ENCODE peak calls at places on chromosomes 1 and 21, in nine cellular contexts. W, K, E, X, U, J, D, A and I are unnamed samples.

GRCh38 chr1:10530281-10530740 is 55.6 kb downstream of the PEX14 start:
- DNase-seq in W (no peak), A (peak), E (no peak), D (no peak), J (peak), X (no peak), K (peak), U (peak), I (peak)

GRCh38 chr1:203359010-203359571 is 8.2 kb upstream of the FMOD start:
- DNase-seq in W (peak), D (no peak), K (no peak), U (no peak), E (no peak), A (peak), X (peak), J (no peak), I (no peak)

GRCh38 chr1:18597159-18598042 is 33.2 kb upstream of the PAX7 start:
- DNase-seq in D (no peak), X (peak), W (peak), E (no peak), J (peak), A (peak), U (peak), K (peak), I (peak)

GRCh38 chr1:65431111-65431705 is 10.7 kb downstream of the LEPR start:
- DNase-seq in D (no peak), K (peak), X (no peak), E (no peak), J (no peak), A (peak), U (peak), W (peak), I (no peak)

GRCh38 chr1:55334797-55335196 is 119.6 kb upstream of the USP24 start:
- DNase-seq in W (no peak), A (no peak), E (no peak), K (no peak), J (no peak), U (no peak), D (no peak), X (no peak), I (no peak)

GRCh38 chr1:89815611-89816010 is 5.2 kb upstream of the LRRC8D start:
- DNase-seq in X (no peak), K (no peak), D (no peak), W (no peak), A (no peak), E (no peak), U (peak), J (no peak), I (no peak)

GRCh38 chr1:29271724-29272123 is 35.4 kb downstream of the PTPRU start:
- DNase-seq in W (peak), D (no peak), A (peak), K (peak), U (peak), X (peak), J (peak), E (no peak), I (peak)

GRCh38 chr1:154403300-154403943 is 1.7 kb upstream of the IL6R start:
- DNase-seq in J (no peak), A (no peak), K (no peak), D (peak), U (peak), E (no peak), W (no peak), X (no peak), I (no peak)

GRCh38 chr21:45449658-45450502 is 44.9 kb downstream of the COL18A1 start:
- DNase-seq in E (no peak), K (no peak), A (no peak), X (no peak), D (peak), W (no peak), U (no peak), J (no peak), I (no peak)

GRCh38 chr1:147496571-147496970 is 44.7 kb upstream of the BCL9 start:
- DNase-seq in W (peak), U (peak), A (peak), J (peak), K (peak), E (no peak), X (no peak), D (no peak), I (no peak)

GRCh38 chr1:30684881-30685795 is 38.2 kb downstream of the MATN1 start:
- DNase-seq in J (no peak), U (peak), K (peak), W (no peak), A (no peak), X (no peak), D (no peak), E (no peak), I (peak)

GRCh38 chr1:56816264-56816663 is 2.9 kb downstream of the FYB2 start:
- DNase-seq in U (no peak), A (no peak), D (no peak), W (no peak), J (no peak), K (no peak), X (no peak), E (no peak), I (no peak)

GRCh38 chr21:31503939-31504338 is 155.6 kb upstream of the SOD1 start:
- DNase-seq in E (no peak), U (no peak), X (no peak), A (no peak), D (no peak), J (no peak), K (no peak), W (no peak), I (no peak)

GRCh38 chr1:56200446-56200845 is 378.9 kb downstream of the PLPP3 start:
- DNase-seq in K (no peak), U (no peak), D (no peak), W (no peak), J (peak), X (no peak), A (peak), E (no peak), I (no peak)

GRCh38 chr1:116360435-116361173 is 12.4 kb upstream of the ATP1A1 start:
- DNase-seq in K (no peak), D (no peak), J (no peak), E (no peak), U (no peak), W (peak), X (no peak), A (peak), I (no peak)

GRCh38 chr1:167805041-167805556 is 83.3 kb downstream of the MPZL1 start:
- DNase-seq in U (no peak), X (no peak), K (no peak), J (no peak), W (no peak), D (no peak), A (no peak), E (no peak), I (no peak)

GRCh38 chr1:166947398-166948043 is 27.8 kb downstream of the ILDR2 start:
- DNase-seq in E (no peak), U (peak), X (no peak), W (peak), A (peak), D (no peak), J (peak), K (peak), I (peak)

GRCh38 chr1:7679873-7680790 is 91.0 kb upstream of the VAMP3 start:
- DNase-seq in W (peak), D (no peak), E (no peak), A (peak), J (peak), K (peak), X (no peak), U (peak), I (peak)

GRCh38 chr1:195894411-195894810 is 713.8 kb downstream of the KCNT2 start:
- DNase-seq in K (peak), J (no peak), D (no peak), U (no peak), X (no peak), A (peak), W (peak), E (no peak), I (no peak)

GRCh38 chr1:200401263-200401662 is 8.6 kb downstream of the ZNF281 start:
- DNase-seq in E (no peak), A (no peak), J (no peak), X (no peak), K (no peak), D (no peak), U (no peak), W (no peak), I (no peak)

GRCh38 chr1:23664837-23665795 is 26.5 kb upstream of the RPL11 start:
- DNase-seq in K (peak), U (peak), X (no peak), W (peak), J (peak), A (no peak), E (no peak), D (no peak), I (no peak)

GRCh38 chr21:20329636-20330035 is 668.6 kb upstream of the NCAM2 start:
- DNase-seq in A (no peak), E (no peak), U (no peak), X (no peak), W (no peak), D (no peak), J (no peak), K (no peak), I (no peak)

GRCh38 chr21:43331111-43331961 is 95.6 kb downstream of the SIK1 start:
- DNase-seq in J (no peak), E (no peak), D (no peak), W (no peak), X (no peak), U (no peak), K (no peak), A (no peak), I (no peak)

DNA sequence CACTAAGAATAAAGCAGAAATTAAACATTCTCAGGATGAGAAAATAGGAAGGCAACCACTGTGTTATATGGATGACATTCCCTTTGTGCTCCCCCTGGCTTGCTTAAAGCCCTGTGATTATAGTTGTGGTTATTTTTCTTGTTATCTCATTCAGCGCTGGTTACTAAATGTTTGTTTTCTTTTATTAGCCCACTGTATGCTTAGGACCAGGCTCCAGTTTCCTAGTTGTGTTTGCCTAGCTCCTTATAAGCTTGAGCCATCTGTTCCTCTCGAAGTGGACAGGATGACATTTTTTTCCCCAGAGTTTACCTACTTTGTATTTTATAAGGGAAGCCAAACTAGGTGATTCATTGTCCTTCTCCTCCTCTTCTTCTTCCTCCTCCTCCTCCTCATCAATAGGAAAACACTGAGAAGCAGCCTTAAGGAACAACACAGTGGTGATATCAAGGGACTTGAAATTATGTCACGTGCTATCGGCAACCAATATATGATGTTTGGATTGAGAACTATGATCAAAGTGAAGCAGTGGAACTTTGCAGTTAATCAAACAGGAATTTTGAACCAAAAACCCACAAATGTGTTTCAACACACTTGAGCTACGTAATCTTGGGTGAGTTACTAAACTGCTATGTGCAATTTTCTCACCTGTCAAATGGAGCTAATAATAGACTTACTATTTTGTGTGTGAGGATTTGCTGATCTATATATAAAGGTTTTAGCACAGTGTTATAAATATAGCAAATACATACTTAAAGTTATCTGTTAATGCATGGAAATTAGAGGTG is 35.1 kb upstream of the RGS7 start:
- DNase-seq in K (no peak), J (no peak), X (no peak), U (no peak), E (no peak), D (no peak), A (peak), W (no peak), I (no peak)
- H3K4me3 ChIP-seq in K (no peak), J (no peak), X (no peak), U (no peak), E (no peak), D (no peak), A (no peak), W (no peak), I (no peak)

GRCh38 chr1:111196213-111196612 is 4.2 kb downstream of the DENND2D start:
- DNase-seq in E (no peak), K (no peak), D (no peak), A (no peak), W (no peak), J (no peak), U (no peak), X (no peak), I (no peak)

GRCh38 chr1:111199881-111200801 is at the start of gene DENND2D:
- DNase-seq in J (no peak), D (peak), W (no peak), A (no peak), X (peak), E (no peak), U (peak), K (no peak), I (no peak)

GRCh38 chr1:111199329-111199728 is 1.1 kb downstream of the DENND2D start:
- DNase-seq in W (no peak), A (no peak), K (no peak), U (no peak), X (no peak), J (no peak), E (no peak), D (no peak), I (no peak)

GRCh38 chr1:111198836-111199235 is 1.6 kb downstream of the DENND2D start:
- DNase-seq in K (no peak), A (no peak), E (no peak), W (no peak), D (no peak), U (no peak), X (no peak), J (no peak), I (no peak)

DNA sequence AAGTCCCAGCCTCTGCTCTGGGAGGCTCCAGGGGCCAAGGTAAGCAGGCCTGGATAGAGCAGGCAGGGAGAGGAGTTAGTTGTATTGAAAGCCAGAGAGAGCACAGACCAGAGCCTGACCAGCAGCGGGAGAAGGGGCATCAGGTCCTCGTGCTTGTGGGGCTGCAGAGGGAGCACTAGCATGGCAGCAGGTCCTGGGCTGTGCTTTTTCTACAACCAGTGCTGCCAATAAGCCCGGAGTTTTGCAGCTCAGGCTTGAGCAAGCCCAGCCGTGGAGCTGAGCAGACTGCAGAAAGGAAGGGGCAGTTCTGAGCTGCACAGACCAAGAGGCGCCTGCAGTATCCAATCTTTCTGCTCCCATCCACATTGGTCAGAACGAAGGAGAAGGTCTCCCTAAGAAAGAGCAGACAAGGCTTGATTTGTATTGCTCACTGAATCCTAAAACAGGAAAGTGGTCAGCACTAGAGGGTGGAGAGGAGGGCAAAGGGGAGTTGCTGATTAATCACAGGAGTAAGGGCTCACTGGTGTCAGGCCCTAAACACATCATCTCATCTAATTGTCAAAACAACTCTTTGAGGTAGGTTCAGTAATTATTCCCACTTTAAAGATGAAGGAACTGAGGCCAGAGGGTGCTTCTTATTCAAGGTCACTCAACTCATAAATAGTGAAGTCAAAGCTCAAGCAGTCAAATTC is 2.7 kb downstream of the DENND2D start:
- DNase-seq in D (peak), J (peak), W (no peak), U (peak), A (peak), K (peak), E (no peak), X (no peak), I (no peak)
- H3K4me3 ChIP-seq in D (peak), J (no peak), W (no peak), U (no peak), A (no peak), K (no peak), E (no peak), X (no peak), I (no peak)

DNA sequence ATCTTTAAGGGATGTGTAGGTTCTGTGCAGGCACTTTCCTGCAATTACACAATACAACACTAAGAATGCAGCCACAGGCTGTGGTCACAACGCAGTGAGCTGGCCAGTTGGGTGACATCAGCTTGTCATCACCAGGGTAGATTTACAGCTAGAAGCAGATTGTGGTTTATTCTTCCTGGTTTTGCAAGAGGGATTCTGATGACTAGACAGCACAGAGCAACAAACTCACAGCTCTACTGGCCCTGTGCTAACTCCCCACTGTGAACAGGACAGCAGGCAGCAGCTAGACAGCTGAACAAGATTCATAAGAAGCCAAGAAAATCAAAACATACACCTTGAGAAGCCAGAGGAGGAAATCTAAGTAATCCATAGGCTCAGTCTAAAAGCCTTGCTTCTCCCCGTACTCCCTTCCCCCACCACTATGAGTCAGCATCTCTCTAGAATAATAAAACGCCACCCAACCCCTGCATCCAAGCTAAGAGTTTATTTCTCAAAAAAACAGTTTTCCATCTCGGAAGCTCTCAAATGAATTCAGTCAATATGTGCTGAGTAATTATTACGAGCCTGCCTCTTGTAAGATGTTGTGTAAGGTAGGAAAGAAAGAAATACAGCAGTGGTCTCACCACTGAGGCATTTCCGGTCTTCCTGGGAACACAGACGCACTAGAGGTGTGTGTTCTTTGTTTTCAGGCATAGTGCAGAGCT is 162.8 kb downstream of the NTPCR start:
- DNase-seq in K (peak), A (peak), J (peak), W (peak), E (peak), U (peak), X (peak), D (no peak), I (peak)
- H3K4me3 ChIP-seq in K (no peak), A (peak), J (peak), W (no peak), E (no peak), U (no peak), X (no peak), D (no peak), I (peak)

GRCh38 chr1:211676106-211676583 is 724 bp upstream of the NEK2 start:
- DNase-seq in D (no peak), U (no peak), J (no peak), K (no peak), A (no peak), W (no peak), E (no peak), X (no peak), I (no peak)
- H3K4me3 ChIP-seq in D (no peak), U (no peak), J (peak), K (peak), A (peak), W (peak), E (peak), X (peak), I (peak)

DNA sequence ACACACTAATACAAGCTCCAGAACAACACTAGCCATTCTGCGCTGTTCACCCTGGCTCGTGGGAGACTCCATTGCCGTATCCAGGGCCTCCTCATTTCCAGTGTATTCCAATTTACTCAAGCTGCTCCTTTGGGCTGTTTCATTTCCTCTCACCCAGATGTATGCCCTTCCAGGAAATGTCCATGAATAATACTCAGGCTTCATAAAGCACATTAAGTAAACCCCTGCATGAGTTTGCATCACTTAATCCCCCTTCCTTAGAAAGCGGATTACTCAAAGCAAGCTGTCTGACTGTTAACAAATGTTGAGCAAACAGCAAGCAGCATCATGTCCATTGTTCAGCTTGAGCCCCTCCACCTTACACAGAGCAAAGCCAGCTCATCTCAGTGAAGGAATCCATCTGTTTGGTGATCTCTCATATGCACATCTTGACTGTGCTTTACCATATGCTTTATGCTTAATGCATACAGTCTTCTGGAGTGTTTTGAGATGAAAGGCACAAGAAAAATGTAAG is 403.6 kb upstream of the PBX1 start:
- DNase-seq in E (no peak), K (no peak), A (no peak), W (no peak), X (no peak), D (no peak), U (no peak), J (no peak), I (peak)
- H3K4me3 ChIP-seq in E (no peak), K (no peak), A (no peak), W (no peak), X (no peak), D (no peak), U (no peak), J (no peak), I (no peak)

GRCh38 chr1:207031016-207031415 is 1.5 kb downstream of the C1orf116 start:
- DNase-seq in W (no peak), X (no peak), A (no peak), D (no peak), J (no peak), U (no peak), E (no peak), K (no peak), I (no peak)
- H3K4me3 ChIP-seq in W (no peak), X (no peak), A (no peak), D (no peak), J (no peak), U (no peak), E (no peak), K (no peak), I (no peak)